ENCODE peak calls at places on chromosomes 12 and 14, in eight cellular contexts. R is PC-3; Y is tibial artery; K is stomach; H is CD8-positive, alpha-beta T cell; E is K562; J is psoas muscle; O is A549. Z is an unnamed sample.

GRCh38 chr14:58177125-58177524 is 22.8 kb upstream of the ACTR10 start:
- DNase-seq in K (no peak), E (no peak), Y (no peak), J (no peak), R (no peak), O (no peak), H (no peak), Z (no peak)

GRCh38 chr12:51246254-51246853 is 7.7 kb downstream of the DAZAP2 start:
- DNase-seq in O (no peak), J (no peak), Y (no peak), R (no peak), E (peak; percentile 85), H (peak; percentile 47), K (no peak), Z (no peak)

GRCh38 chr12:113519464-113520191 is 48.0 kb upstream of the LHX5 start:
- DNase-seq in O (no peak), K (no peak), R (no peak), Y (no peak), H (no peak), E (no peak), J (no peak), Z (no peak)

GRCh38 chr12:108835860-108836634 is 21.3 kb downstream of the SSH1 start:
- DNase-seq in Y (no peak), K (no peak), E (no peak), O (no peak), J (no peak), R (no peak), H (no peak), Z (no peak)

GRCh38 chr12:103962493-103962892 is 3.2 kb upstream of the TDG start:
- DNase-seq in E (no peak), J (no peak), O (no peak), Y (no peak), H (no peak), K (no peak), R (no peak), Z (no peak)

GRCh38 chr14:105917933-105918436 is 391.6 kb downstream of the TMEM121 start:
- DNase-seq in E (peak; percentile 0), K (no peak), H (no peak), O (no peak), Y (peak; percentile 15), J (no peak), R (no peak), Z (peak; percentile 58)

GRCh38 chr12:3527736-3528135 is 36.7 kb downstream of the PRMT8 start:
- DNase-seq in Y (no peak), E (no peak), H (no peak), K (no peak), R (no peak), J (no peak), O (no peak), Z (no peak)

GRCh38 chr14:76904100-76904739 is 78.0 kb downstream of the LRRC74A start:
- DNase-seq in E (no peak), K (no peak), Y (peak; percentile 60), J (peak; percentile 46), O (no peak), H (no peak), R (peak; percentile 66), Z (no peak)

GRCh38 chr14:71590131-71590530 is 342.1 kb upstream of the RGS6 start:
- DNase-seq in R (no peak), K (no peak), Y (no peak), J (no peak), E (no peak), O (no peak), H (no peak), Z (no peak)
- H3K4me1 ChIP-seq in R (peaks cover 15% of the 10 kb centered on the region), K (peaks cover 54% of the 10 kb centered on the region), Y (no peaks in the 10 kb centered on the region), J (no peaks in the 10 kb centered on the region), E (no peaks in the 10 kb centered on the region), O (no peaks in the 10 kb centered on the region), H (peaks cover 13% of the 10 kb centered on the region), Z (peaks cover 39% of the 10 kb centered on the region)

GRCh38 chr12:92778525-92778924 is 75.7 kb downstream of the PLEKHG7 start:
- DNase-seq in J (no peak), R (no peak), K (no peak), Y (no peak), E (no peak), H (no peak), O (no peak), Z (no peak)
- H3K27ac ChIP-seq in J (no peak overlapping the region), R (no peak overlapping the region), K (no peak overlapping the region), Y (no peak overlapping the region), E (no peak overlapping the region), H (no peak overlapping the region), O (no peak overlapping the region), Z (no peak overlapping the region)

GRCh38 chr12:49697808-49698207 is 9.4 kb downstream of the FMNL3 start:
- DNase-seq in J (no peak), O (no peak), R (no peak), Y (no peak), K (no peak), E (no peak), H (no peak), Z (no peak)
- H3K4me1 ChIP-seq in J (peaks cover 12% of the 10 kb centered on the region), O (peaks cover 4% of the 10 kb centered on the region), R (peaks cover 5% of the 10 kb centered on the region), Y (no peaks in the 10 kb centered on the region), K (peaks cover 27% of the 10 kb centered on the region), E (no peaks in the 10 kb centered on the region), H (peaks cover 21% of the 10 kb centered on the region), Z (peaks cover 19% of the 10 kb centered on the region)

DNA sequence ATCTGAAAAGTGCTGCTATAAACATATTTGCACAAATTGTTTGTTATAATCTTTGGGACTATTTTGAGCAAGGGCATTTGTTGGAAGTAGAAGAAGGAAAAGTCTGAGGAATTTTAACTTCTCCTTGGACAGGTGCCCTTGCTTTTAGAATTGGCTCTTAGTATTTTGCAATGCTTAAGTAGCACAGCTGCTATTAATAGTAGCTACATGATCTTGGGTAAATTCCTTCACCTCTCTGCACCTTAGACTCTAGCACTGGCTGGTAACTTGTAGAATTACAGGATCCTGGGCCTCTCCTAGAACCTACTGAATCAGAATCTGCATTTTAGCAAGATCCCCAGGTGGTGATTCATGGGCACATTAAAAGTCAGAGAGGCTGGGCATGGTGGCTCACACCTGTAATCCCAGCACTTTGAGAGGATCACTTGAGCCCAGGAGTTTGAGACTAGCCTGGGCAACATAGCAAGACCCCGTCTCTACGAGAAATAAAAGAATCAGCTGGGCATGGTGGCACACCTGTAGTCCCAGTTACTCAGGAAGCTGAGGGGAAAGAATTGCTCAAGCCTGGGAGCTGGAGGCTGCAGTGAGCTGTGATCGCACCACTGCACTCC is 10.8 kb upstream of the TMEM120B start:
- DNase-seq in R (no peak), Y (no peak), O (no peak), J (no peak), E (no peak), K (no peak), H (no peak), Z (no peak)
- H3K27ac ChIP-seq in R (no peak overlapping the region), Y (no peak overlapping the region), O (peak overlapping the region; percentile 42), J (peak overlapping the region; percentile 68), E (no peak overlapping the region), K (peak overlapping the region; percentile 29), H (no peak overlapping the region), Z (peak overlapping the region; percentile 77)

DNA sequence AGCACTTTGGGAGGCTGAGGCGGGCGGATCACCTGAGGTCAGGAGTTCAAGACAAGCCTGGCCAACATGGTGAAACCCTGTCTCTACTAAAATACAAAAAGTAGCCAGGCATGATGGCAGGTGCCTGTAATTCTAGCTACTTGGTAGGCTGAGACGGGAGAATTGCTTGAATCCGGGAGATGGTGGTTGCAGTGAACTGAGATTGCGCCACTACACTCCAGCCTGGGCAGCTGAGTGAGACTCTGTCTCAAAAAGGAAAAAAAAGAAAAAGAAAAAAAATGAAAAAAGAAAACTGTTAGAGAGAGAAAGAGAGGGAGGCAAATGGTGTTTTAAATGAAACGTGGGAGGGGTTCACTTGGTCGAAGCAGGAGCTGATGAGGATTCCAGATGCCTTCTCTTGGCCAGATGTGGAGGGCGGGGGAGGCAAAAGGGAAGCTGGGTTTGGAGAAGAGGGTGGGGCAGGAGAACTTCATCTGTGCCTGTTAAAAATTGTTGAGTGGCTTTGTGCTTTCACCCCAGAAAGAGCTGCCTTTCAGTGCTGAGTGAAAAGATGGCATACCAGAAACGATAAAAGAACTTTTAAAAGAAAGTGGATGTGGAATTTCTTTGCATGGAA is 1.1 kb downstream of the EMP1 start:
- DNase-seq in E (no peak), K (no peak), O (no peak), H (no peak), Y (peak; percentile 77), R (no peak), J (peak; percentile 64), Z (no peak)
- H3K4me1 ChIP-seq in E (no peaks in the 10 kb centered on the region), K (peaks cover 71% of the 10 kb centered on the region), O (peaks cover 50% of the 10 kb centered on the region), H (peaks cover 14% of the 10 kb centered on the region), Y (no peaks in the 10 kb centered on the region), R (peaks cover 52% of the 10 kb centered on the region), J (peaks cover 3% of the 10 kb centered on the region), Z (peaks cover 46% of the 10 kb centered on the region)

GRCh38 chr14:68633131-68633991 is 159.5 kb downstream of the ZFP36L1 start:
- DNase-seq in H (no peak), O (no peak), R (no peak), J (no peak), Y (no peak), K (no peak), E (no peak), Z (no peak)

GRCh38 chr14:68634346-68634745 is 158.5 kb downstream of the ZFP36L1 start:
- DNase-seq in H (no peak), J (no peak), O (no peak), E (no peak), K (no peak), Y (no peak), R (no peak), Z (no peak)

GRCh38 chr14:68636597-68636996 is 156.3 kb downstream of the ZFP36L1 start:
- DNase-seq in E (no peak), K (no peak), Y (no peak), H (no peak), J (no peak), O (no peak), R (no peak), Z (no peak)

GRCh38 chr14:68637106-68638021 is 155.5 kb downstream of the ZFP36L1 start:
- DNase-seq in K (no peak), O (no peak), H (no peak), E (no peak), Y (no peak), J (peak; percentile 39), R (no peak), Z (no peak)

DNA sequence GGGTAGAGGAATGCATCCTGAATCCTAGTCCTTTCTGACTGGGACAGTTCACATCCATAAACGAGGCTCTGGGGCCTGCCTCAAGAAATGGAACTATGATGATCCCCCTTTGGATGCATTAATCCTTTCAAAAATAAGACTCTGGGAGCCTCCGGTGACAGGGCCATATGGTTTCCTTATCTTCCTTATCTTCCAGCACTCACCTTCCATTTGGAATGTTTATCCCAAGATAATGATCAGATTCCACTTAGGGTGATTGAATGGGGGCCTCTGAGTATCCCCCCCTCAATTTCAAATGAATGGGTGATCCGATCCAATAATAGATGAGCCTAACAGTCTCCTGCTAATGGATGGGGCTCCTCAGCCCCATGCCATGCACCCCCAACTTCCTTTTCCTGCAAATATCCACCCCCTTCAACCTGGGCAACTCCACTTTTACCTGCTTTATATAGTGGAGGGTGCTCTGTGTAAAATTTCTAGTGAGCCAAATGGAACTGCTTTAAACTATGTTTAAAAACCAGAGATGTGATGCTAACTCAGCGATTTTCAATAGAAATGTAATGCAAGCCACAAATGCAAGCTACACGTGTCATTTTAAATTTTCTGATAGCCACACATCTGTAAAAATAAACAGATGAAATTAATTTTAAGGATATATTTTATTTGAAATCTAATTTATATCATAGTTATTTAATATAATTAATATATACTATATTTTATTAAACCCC is 157.8 kb downstream of the ZFP36L1 start:
- DNase-seq in J (no peak), Y (no peak), O (no peak), R (no peak), K (no peak), H (no peak), E (no peak), Z (no peak)
- H3K27ac ChIP-seq in J (no peak overlapping the region), Y (no peak overlapping the region), O (peak overlapping the region; percentile 34), R (no peak overlapping the region), K (peak overlapping the region; percentile 88), H (no peak overlapping the region), E (no peak overlapping the region), Z (no peak overlapping the region)

Z was measured in left lung.